ENCODE peak calls at places on chromosomes 16 and 17, in four cellular contexts. One of them, this sample, is unnamed.

GRCh38 chr17:57372156-57372555 is 115.8 kb downstream of the MSI2 start:
- DNase-seq in body of pancreas: no peak
- DNase-seq in fibroblast of villous mesenchyme: peak; percentile 74
- DNase-seq in breast epithelium: no peak
- DNase-seq in this sample: peak; percentile 64

GRCh38 chr17:48577946-48578615 is at the start of gene HOXB4:
- DNase-seq in fibroblast of villous mesenchyme: peak; percentile 64
- DNase-seq in body of pancreas: no peak
- DNase-seq in breast epithelium: no peak
- DNase-seq in this sample: no peak

GRCh38 chr17:64133546-64134215 is 3.7 kb upstream of the ERN1 start:
- DNase-seq in body of pancreas: peak; percentile 44
- DNase-seq in fibroblast of villous mesenchyme: peak; percentile 73
- DNase-seq in breast epithelium: no peak
- DNase-seq in this sample: no peak

GRCh38 chr17:76707985-76708807 is 2.6 kb downstream of the MXRA7 start:
- DNase-seq in breast epithelium: no peak
- DNase-seq in fibroblast of villous mesenchyme: no peak
- DNase-seq in body of pancreas: no peak
- DNase-seq in this sample: no peak

GRCh38 chr17:40281663-40282062 is 6.0 kb upstream of the CDC6 start:
- DNase-seq in breast epithelium: no peak
- DNase-seq in body of pancreas: no peak
- DNase-seq in fibroblast of villous mesenchyme: no peak
- DNase-seq in this sample: no peak

GRCh38 chr16:65070831-65071230 is 51.0 kb downstream of the CDH11 start:
- DNase-seq in fibroblast of villous mesenchyme: peak; percentile 97
- DNase-seq in body of pancreas: peak; percentile 43
- DNase-seq in breast epithelium: peak; percentile 53
- DNase-seq in this sample: peak; percentile 49

GRCh38 chr16:88331989-88332920 is 50.5 kb upstream of the ZNF469 start:
- DNase-seq in body of pancreas: peak; percentile 79
- DNase-seq in breast epithelium: peak; percentile 89
- DNase-seq in fibroblast of villous mesenchyme: peak; percentile 99
- DNase-seq in this sample: peak; percentile 43

GRCh38 chr16:27551046-27551445 is 1.1 kb downstream of the KATNIP start:
- DNase-seq in fibroblast of villous mesenchyme: no peak
- DNase-seq in breast epithelium: no peak
- DNase-seq in body of pancreas: no peak
- DNase-seq in this sample: no peak

GRCh38 chr16:12127244-12127643 is 150.7 kb downstream of the SNX29 start:
- DNase-seq in breast epithelium: no peak
- DNase-seq in body of pancreas: no peak
- DNase-seq in fibroblast of villous mesenchyme: no peak
- DNase-seq in this sample: no peak

GRCh38 chr16:57815987-57816745 is 13.9 kb upstream of the KIFC3 start:
- DNase-seq in breast epithelium: peak; percentile 91
- DNase-seq in fibroblast of villous mesenchyme: peak; percentile 93
- DNase-seq in body of pancreas: peak; percentile 94
- DNase-seq in this sample: peak; percentile 89

DNA sequence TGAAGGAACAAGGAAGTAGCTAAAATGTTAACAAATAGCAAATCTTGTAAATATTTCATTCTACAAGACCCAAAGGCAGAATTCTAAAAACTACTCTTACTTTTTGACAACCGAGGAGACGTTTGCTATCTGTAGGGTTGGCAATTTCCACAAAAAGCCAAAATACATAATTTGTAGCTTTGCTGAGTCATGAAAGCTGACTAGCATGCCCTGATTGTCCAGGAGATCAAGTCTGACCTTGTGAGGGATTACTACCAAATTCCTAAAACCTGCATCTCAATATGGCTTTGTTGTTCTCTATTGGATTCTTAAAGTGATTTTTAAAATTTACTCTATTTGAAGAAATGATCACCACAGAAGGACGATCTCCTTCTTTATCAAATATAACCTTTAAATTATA is 10.8 kb downstream of the DNAJA2 start:
- DNase-seq in breast epithelium: no peak
- DNase-seq in body of pancreas: no peak
- DNase-seq in fibroblast of villous mesenchyme: no peak
- DNase-seq in this sample: no peak
- H3K4me3 ChIP-seq in breast epithelium: no peak overlapping the region
- H3K4me3 ChIP-seq in body of pancreas: no peak overlapping the region
- H3K4me3 ChIP-seq in fibroblast of villous mesenchyme: no peak overlapping the region
- H3K4me3 ChIP-seq in this sample: no peak overlapping the region

GRCh38 chr16:290681-291405 is 7.9 kb downstream of the PDIA2 start:
- DNase-seq in body of pancreas: no peak
- DNase-seq in breast epithelium: no peak
- DNase-seq in fibroblast of villous mesenchyme: no peak
- DNase-seq in this sample: no peak

GRCh38 chr16:290015-290680 is 7.2 kb downstream of the PDIA2 start:
- DNase-seq in fibroblast of villous mesenchyme: no peak
- DNase-seq in body of pancreas: peak; percentile 70
- DNase-seq in breast epithelium: no peak
- DNase-seq in this sample: no peak

GRCh38 chr16:289395-289997 is 6.5 kb downstream of the PDIA2 start:
- DNase-seq in fibroblast of villous mesenchyme: no peak
- DNase-seq in breast epithelium: no peak
- DNase-seq in body of pancreas: no peak
- DNase-seq in this sample: no peak

GRCh38 chr16:293043-293775 is 10.2 kb downstream of the PDIA2 start:
- DNase-seq in fibroblast of villous mesenchyme: no peak
- DNase-seq in body of pancreas: no peak
- DNase-seq in breast epithelium: no peak
- DNase-seq in this sample: no peak

GRCh38 chr16:291539-291938 is 8.6 kb downstream of the PDIA2 start:
- DNase-seq in breast epithelium: no peak
- DNase-seq in body of pancreas: no peak
- DNase-seq in fibroblast of villous mesenchyme: no peak
- DNase-seq in this sample: no peak
- TF ChIP-seq CTCF in breast epithelium: no peak
- TF ChIP-seq CTCF in body of pancreas: no peak
- TF ChIP-seq CTCF in fibroblast of villous mesenchyme: no peak
- TF ChIP-seq CTCF in this sample: no peak

DNA sequence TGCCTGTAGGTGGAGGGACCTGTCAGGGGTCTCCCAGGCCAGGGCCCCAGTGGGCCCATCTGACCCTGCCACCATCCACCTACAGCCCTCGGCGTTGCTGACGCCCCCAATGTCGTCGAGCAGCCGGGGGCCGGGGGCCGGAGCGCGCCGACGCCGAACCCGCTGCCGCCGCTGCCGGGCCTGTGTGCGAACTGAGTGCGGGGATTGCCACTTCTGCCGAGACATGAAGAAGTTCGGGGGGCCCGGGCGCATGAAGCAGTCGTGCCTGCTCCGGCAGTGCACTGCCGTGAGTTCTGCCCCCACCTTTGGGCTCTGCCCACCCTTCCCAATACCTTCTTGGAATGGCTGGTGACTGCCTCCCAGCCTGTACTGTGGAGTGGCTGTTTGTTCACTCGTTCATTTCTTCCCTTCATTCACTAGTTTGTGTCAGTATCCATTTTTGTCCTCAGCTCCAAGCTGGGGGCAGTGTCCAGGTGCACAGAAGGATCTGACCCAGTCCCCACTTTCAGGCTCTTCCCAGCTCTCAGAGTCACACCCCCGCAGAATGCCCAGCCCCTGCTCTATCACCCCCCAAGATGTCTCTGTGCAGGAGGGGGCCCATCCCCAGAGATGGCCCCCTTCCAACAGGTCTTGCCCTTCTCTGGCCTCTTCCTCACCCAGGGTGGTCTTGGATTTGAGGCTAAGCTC is 2.4 kb downstream of the FBXL19 start:
- DNase-seq in breast epithelium: no peak
- DNase-seq in fibroblast of villous mesenchyme: no peak
- DNase-seq in body of pancreas: no peak
- DNase-seq in this sample: no peak
- H3K4me3 ChIP-seq in breast epithelium: no peak overlapping the region
- H3K4me3 ChIP-seq in fibroblast of villous mesenchyme: no peak overlapping the region
- H3K4me3 ChIP-seq in body of pancreas: no peak overlapping the region
- H3K4me3 ChIP-seq in this sample: no peak overlapping the region

DNA sequence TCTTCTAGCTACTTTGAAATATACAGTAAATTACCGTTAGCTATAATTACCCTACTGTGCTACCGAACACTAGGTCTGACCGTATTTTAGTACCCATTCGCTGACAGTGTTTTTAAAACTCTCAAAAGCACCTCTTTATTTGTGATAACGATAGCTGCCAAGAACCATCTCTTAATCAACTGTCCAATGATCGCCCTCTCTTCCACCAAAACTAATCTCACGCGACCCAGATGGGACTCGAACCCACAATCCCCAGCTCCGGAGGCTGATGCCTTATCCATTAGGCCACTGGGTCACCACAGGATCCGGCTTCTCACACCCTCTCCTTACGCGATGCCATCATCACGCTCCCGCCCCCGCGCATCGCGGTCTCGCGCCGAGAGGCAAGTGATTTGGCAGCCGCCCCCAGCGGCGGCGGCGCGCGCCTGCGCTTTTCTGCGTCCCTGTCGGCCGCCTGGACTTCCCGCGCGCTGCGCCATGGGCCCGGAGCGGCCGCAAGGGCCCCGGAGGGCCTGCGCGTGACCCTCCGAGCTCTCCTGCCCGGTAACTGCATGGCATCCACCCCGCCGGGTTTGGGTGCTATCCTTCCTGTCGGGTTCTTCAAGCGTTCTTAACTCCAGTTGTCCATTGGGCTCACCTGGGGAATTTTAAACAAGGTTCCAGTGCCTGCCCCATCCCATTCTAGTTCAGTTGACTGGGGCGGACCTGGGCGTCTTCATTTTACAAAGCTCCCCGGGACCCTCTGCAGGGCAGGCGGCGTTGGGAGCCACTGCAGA is 15.7 kb upstream of the KPNA2 start:
- DNase-seq in body of pancreas: peak; percentile 96
- DNase-seq in fibroblast of villous mesenchyme: peak; percentile 96
- DNase-seq in breast epithelium: peak; percentile 98
- DNase-seq in this sample: peak; percentile 91
- TF ChIP-seq CTCF in body of pancreas: peak; percentile 45
- TF ChIP-seq CTCF in fibroblast of villous mesenchyme: no peak
- TF ChIP-seq CTCF in breast epithelium: peak; percentile 42
- TF ChIP-seq CTCF in this sample: no peak

GRCh38 chr17:6452471-6453266 is 8.4 kb downstream of the PIMREG start:
- DNase-seq in breast epithelium: no peak
- DNase-seq in fibroblast of villous mesenchyme: no peak
- DNase-seq in body of pancreas: no peak
- DNase-seq in this sample: no peak

GRCh38 chr17:6453279-6454024 is 9.2 kb downstream of the PIMREG start:
- DNase-seq in fibroblast of villous mesenchyme: no peak
- DNase-seq in breast epithelium: no peak
- DNase-seq in body of pancreas: no peak
- DNase-seq in this sample: no peak

GRCh38 chr17:6455321-6455705 is 11.1 kb downstream of the PIMREG start:
- DNase-seq in fibroblast of villous mesenchyme: peak; percentile 9
- DNase-seq in body of pancreas: peak; percentile 31
- DNase-seq in breast epithelium: no peak
- DNase-seq in this sample: peak; percentile 38

GRCh38 chr17:6456321-6456720 is 12.1 kb downstream of the PIMREG start:
- DNase-seq in fibroblast of villous mesenchyme: no peak
- DNase-seq in body of pancreas: no peak
- DNase-seq in breast epithelium: no peak
- DNase-seq in this sample: no peak

DNA sequence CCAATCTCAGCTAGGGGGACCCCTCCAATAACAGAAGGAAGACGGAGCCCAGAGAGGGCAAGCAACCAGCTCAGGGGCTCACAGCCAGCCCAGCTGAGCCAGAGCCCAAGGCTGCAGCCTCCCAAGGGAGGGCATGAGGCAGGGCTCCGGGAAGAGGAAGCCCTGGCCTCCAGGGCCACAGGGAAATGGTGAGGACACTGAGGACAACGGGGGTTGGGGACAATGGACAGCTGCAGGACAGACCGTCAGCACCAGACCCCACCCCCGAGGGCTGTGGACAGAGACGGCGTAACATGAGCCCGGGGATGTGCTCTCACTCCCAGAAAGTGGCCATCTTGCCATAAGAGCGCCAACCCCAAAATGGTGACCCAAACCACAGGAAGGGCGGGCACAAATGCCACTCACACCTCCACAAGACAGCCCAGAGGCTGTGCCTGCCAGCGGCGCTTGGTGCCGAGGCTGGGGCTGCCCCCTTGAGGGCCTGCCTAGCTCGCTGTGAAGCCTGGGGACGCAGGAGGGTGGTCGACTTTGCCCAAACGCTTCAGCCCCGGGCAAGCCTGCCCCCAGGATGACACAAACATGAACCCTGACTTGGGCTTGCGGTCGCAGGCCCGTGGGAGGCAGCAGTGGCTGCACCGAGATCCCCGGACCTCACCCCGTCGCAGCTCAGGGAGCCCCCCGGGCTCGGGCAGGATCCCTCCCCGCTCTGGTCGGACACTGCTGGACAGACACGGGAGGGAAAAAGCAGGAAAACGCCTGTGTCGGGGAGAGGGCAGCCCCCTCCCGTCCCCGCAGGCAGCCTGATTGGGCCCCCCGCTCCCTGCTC is 10.5 kb downstream of the PIMREG start:
- DNase-seq in body of pancreas: no peak
- DNase-seq in fibroblast of villous mesenchyme: no peak
- DNase-seq in breast epithelium: no peak
- DNase-seq in this sample: no peak
- H3K4me3 ChIP-seq in body of pancreas: no peak overlapping the region
- H3K4me3 ChIP-seq in fibroblast of villous mesenchyme: peak overlapping the region; percentile 3
- H3K4me3 ChIP-seq in breast epithelium: peak overlapping the region; percentile 44
- H3K4me3 ChIP-seq in this sample: peak overlapping the region; percentile 28

GRCh38 chr17:5541610-5542202 is 42.6 kb downstream of the NLRP1 start:
- DNase-seq in breast epithelium: no peak
- DNase-seq in fibroblast of villous mesenchyme: no peak
- DNase-seq in body of pancreas: no peak
- DNase-seq in this sample: no peak
- TF ChIP-seq CTCF in breast epithelium: no peak
- TF ChIP-seq CTCF in fibroblast of villous mesenchyme: no peak
- TF ChIP-seq CTCF in body of pancreas: no peak
- TF ChIP-seq CTCF in this sample: no peak